ENCODE peak calls at places on chromosome 21, in four cellular contexts. P, U, R and Z are unnamed samples. For H3K4me1, the result is how much of the 10 kb centered on the place peaks cover.

GRCh38 chr21:18222346-18222745 is 22.3 kb upstream of the CHODL start:
- DNase-seq in U (no peak), P (no peak), R (no peak), Z (no peak)

GRCh38 chr21:25949701-25950100 is 214.9 kb downstream of the GABPA start:
- DNase-seq in R (no peak), U (no peak), P (no peak), Z (no peak)

GRCh38 chr21:40215941-40216340 is 348.7 kb downstream of the PCP4 start:
- DNase-seq in U (no peak), R (no peak), P (peak), Z (no peak)

GRCh38 chr21:16198546-16198945 is 468.8 kb downstream of the USP25 start:
- DNase-seq in R (no peak), P (no peak), U (no peak), Z (no peak)

GRCh38 chr21:15126948-15127347 is 62.1 kb upstream of the NRIP1 start:
- DNase-seq in U (no peak), R (no peak), P (no peak), Z (no peak)

GRCh38 chr21:45550552-45551210 is 8.4 kb upstream of the SLC19A1 start:
- DNase-seq in R (peak), P (no peak), U (no peak), Z (peak)

GRCh38 chr21:17461014-17461413 is 51.8 kb upstream of the CXADR start:
- DNase-seq in R (peak), P (peak), U (no peak), Z (peak)

GRCh38 chr21:15895142-15896106 is 165.6 kb downstream of the USP25 start:
- DNase-seq in U (no peak), R (no peak), P (no peak), Z (no peak)

GRCh38 chr21:45623436-45623835 is 20.1 kb upstream of the PCBP3 start:
- DNase-seq in P (no peak), U (no peak), R (no peak), Z (no peak)

GRCh38 chr21:26169061-26169610 is 1.4 kb downstream of the APP start:
- DNase-seq in R (peak), U (peak), P (peak), Z (peak)

GRCh38 chr21:45570826-45571601 is 28.8 kb upstream of the SLC19A1 start:
- DNase-seq in R (no peak), P (no peak), U (peak), Z (peak)

GRCh38 chr21:45620201-45620600 is 23.3 kb upstream of the PCBP3 start:
- DNase-seq in U (no peak), P (no peak), R (no peak), Z (no peak)

GRCh38 chr21:17726047-17726446 is 93.1 kb downstream of the C21orf91 start:
- DNase-seq in U (no peak), R (no peak), P (no peak), Z (no peak)

GRCh38 chr21:45225741-45226327 is 61.9 kb downstream of the POFUT2 start:
- DNase-seq in P (peak), R (no peak), U (no peak), Z (no peak)

GRCh38 chr21:19198801-19199200 is 795.2 kb upstream of the TMPRSS15 start:
- DNase-seq in P (no peak), U (no peak), R (no peak), Z (no peak)

GRCh38 chr21:45012661-45013270 is 61.6 kb upstream of the ADARB1 start:
- DNase-seq in P (no peak), R (no peak), U (no peak), Z (no peak)

GRCh38 chr21:45102391-45102932 is 28.1 kb downstream of the ADARB1 start:
- DNase-seq in U (peak), P (peak), R (peak), Z (peak)

GRCh38 chr21:17988038-17988437 is 168.9 kb upstream of the C21orf91 start:
- DNase-seq in P (no peak), U (no peak), R (no peak), Z (no peak)

GRCh38 chr21:41387042-41387819 is 25.4 kb downstream of the MX2 start:
- DNase-seq in U (no peak), R (no peak), P (no peak), Z (no peak)

GRCh38 chr21:14382486-14382834 is 486 bp downstream of the HSPA13 start:
- DNase-seq in R (no peak), U (no peak), P (no peak), Z (no peak)

GRCh38 chr21:45334134-45334533 is 46.4 kb upstream of the POFUT2 start:
- DNase-seq in R (no peak), U (no peak), P (no peak), Z (peak)

GRCh38 chr21:29547998-29548397 is 249.3 kb downstream of the BACH1 start:
- DNase-seq in P (no peak), R (no peak), U (no peak), Z (no peak)

GRCh38 chr21:44670642-44671432 is 4.1 kb upstream of the KRTAP12-2 start:
- DNase-seq in P (no peak), R (no peak), U (no peak), Z (peak)

GRCh38 chr21:27154451-27155129 is 187.7 kb upstream of the ADAMTS5 start:
- DNase-seq in U (no peak), P (no peak), R (peak), Z (no peak)

GRCh38 chr21:17660862-17661261 is 48.2 kb upstream of the BTG3 start:
- DNase-seq in P (no peak), U (no peak), R (peak), Z (no peak)

GRCh38 chr21:44752701-44753235 is 41.4 kb upstream of the TSPEAR start:
- DNase-seq in U (no peak), R (no peak), P (peak), Z (no peak)

GRCh38 chr21:15022608-15023261 is 42.1 kb downstream of the NRIP1 start:
- DNase-seq in U (no peak), P (no peak), R (no peak), Z (no peak)

GRCh38 chr21:15023782-15024181 is 41.0 kb downstream of the NRIP1 start:
- DNase-seq in U (no peak), P (no peak), R (no peak), Z (no peak)

GRCh38 chr21:15063821-15064575 is 802 bp downstream of the NRIP1 start:
- DNase-seq in R (peak), P (peak), U (peak), Z (peak)

GRCh38 chr21:45622416-45623097 is 21.0 kb upstream of the PCBP3 start:
- DNase-seq in U (no peak), P (no peak), R (no peak), Z (no peak)

GRCh38 chr21:39659070-39659815 is 46.5 kb downstream of the B3GALT5 start:
- DNase-seq in R (no peak), U (no peak), P (no peak), Z (no peak)

GRCh38 chr21:31623664-31624063 is 35.8 kb upstream of the SOD1 start:
- DNase-seq in R (no peak), U (no peak), P (no peak), Z (no peak)
- H3K27ac ChIP-seq in R (no peak), U (no peak), P (no peak), Z (no peak)

DNA sequence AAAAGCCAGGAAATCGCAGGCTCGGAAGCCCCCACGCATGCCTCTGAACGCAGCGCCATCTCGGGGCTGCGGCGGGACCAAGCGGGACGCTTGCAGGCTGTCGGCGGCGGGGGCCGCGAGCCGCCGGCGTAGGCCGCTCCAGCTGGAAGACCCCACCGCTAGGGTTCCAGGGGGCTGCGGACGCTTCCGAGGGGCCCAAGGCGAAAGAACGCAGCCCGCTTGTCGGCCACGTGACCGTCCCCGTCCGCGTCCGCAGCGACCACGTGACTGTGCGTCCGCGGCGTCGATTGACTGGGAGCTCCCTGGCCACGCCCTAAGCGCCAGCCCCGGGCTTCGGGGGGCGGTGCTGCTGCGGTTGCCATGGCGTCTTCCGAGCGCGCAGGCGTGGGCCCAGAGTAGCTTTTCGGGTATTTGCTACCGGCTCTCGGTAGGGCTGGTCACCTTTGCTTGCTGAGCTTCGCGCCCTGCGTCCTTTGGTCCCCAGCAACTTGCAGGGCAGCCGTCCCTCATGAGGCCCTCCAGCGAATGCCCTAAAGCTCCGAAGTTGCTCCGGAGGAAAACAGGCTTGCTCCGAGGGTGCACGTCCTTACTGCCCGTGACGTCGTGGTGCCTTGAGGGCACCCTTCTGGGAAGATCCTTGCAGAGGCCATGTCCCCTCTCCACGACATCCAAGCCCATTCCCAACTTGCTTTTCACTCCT is 197.2 kb downstream of the DYRK1A start:
- DNase-seq in P (peak), R (peak), U (peak), Z (peak)
- TF ChIP-seq POLR2A in P (peak), R (peak), U (no peak), Z (peak)

DNA sequence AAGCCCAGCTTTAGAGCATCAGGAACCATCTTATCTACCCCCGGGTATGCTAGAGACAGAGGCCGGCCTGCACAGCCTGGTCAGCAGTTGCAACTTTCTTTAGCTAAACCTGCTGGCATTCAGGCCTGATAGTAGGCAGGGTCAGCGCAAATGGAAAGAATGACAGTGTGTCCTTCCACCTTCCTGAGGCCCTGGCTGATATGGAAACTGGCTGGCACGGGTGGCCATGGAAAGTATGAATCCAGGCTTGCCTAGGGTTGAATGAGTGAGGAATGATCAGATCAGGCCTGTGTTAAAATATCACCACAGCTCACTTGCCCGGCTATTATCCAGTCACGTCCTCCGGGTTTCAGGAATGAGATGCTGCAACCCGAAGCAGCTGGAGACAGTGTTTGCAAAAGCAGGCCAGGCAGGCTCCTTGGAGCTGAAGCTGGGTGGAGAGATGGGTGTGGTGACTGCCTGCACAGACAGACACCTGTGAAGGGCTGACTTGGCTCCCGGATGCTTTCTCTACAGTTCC is 34.7 kb downstream of the RCAN1 start:
- DNase-seq in R (peak), P (no peak), U (peak), Z (peak)
- H3K4me1 ChIP-seq in R (under half), P (under half), U (under half), Z (under half)

DNA sequence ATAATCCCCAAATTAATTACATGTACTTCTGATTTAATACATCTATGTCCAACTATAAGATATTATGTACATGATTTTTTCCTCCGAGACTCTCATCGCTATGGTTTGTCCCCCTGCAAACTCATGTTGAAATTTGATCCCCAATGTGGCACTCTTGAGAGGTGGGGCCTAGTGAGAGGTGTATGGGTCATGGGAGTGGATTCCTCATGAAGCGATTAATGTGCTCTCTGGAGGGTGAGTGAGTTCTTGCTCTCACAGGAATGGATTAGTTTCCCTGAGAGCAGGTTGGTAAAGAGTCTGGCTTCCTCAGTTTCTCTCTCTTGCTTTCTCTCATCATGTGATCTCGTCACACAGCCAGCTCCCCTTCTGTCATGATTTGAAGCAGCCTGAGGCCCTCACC is 16.1 kb downstream of the HSF2BP start:
- DNase-seq in P (no peak), U (no peak), R (no peak), Z (no peak)
- H3K27ac ChIP-seq in P (no peak), U (no peak), R (no peak), Z (no peak)

GRCh38 chr21:42406201-42406601 is 2.5 kb downstream of the UBASH3A start:
- DNase-seq in R (no peak), U (no peak), P (no peak), Z (no peak)

GRCh38 chr21:42401820-42402251 is 1.9 kb upstream of the UBASH3A start:
- DNase-seq in U (no peak), P (no peak), R (no peak), Z (no peak)

GRCh38 chr21:42405064-42406059 is 1.7 kb downstream of the UBASH3A start:
- DNase-seq in U (no peak), R (no peak), P (no peak), Z (no peak)

GRCh38 chr21:42404534-42404933 is 832 bp downstream of the UBASH3A start:
- DNase-seq in P (no peak), U (no peak), R (no peak), Z (no peak)

DNA sequence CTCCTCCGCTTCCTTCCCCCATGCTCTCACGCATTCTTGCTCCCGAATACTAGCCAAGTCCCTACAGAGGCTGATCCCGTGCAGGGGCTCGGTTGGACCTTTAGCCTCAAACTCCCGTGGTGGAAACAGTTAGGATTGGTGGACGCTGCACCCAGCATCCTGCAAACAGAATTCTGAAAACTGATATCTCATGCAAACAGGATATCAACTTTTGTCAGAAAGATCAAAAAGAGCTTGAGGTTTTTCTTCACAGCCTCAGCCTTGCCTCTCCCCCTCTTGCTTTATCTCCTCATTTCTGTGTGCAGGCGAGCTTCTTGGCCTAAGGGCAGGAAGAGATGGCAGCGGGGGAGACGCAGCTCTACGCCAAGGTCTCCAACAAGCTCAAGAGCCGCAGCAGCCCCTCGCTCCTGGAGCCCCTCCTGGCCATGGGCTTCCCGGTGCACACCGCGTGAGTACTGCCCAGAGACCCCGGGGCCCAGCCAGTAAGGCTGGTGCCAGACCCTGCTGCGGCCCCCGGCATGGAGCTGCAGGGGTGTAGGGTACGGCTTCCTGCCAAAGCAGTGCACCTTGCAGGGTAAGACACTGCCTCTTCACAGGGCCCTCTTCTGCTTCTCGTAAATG is at the start of gene UBASH3A:
- DNase-seq in P (no peak), U (no peak), R (no peak), Z (no peak)
- TF ChIP-seq POLR2A in P (no peak), U (no peak), R (no peak), Z (no peak)

GRCh38 chr21:42653492-42654061 is at the start of gene PDE9A:
- DNase-seq in P (peak), R (peak), U (no peak), Z (peak)

GRCh38 chr21:42654913-42655796 is 1.7 kb downstream of the PDE9A start:
- DNase-seq in U (no peak), P (peak), R (no peak), Z (no peak)

GRCh38 chr21:42655797-42656770 is 2.7 kb downstream of the PDE9A start:
- DNase-seq in P (peak), R (no peak), U (no peak), Z (no peak)

GRCh38 chr21:42652527-42653491 is 612 bp upstream of the PDE9A start:
- DNase-seq in P (peak), R (peak), U (peak), Z (peak)

DNA sequence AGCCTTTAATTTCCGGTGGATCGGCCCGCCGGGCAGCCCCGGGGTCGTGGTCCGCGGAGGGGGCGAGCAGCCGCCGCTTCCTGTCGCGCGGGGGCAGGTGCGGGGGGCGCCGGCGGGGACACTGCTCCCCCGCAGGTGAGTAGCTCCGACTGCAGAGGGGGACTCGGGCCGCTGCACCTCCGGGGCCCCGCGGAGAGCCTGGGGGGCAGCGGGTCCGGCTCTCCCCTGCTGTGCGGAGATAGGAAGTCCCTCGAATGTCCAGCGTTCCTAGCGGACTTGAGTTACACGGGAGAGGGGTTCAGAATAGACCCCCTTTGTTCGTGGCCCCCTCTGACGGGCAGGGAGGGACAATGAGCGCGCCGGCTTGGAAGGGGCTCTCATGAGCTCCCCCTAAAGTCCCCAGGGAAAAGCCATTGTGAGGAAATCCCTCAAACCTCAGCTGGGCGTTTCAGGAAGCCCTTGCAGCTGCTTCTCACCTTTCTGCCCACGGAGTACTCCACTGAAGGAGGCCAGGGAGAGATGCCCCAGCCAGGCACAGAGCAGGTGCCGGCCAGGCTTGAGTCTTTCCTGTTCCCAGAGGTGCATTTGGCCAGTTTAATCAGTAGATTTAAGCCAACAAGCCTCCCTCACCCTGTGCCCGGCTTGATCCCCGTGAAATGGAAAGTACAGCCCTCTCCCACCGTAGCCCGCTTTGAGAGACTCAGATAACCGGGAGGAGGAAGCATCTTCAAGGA is 925 bp downstream of the PDE9A start:
- DNase-seq in P (no peak), R (no peak), U (no peak), Z (no peak)
- H3K4me1 ChIP-seq in P (under half), R (under half), U (under half), Z (under half)

GRCh38 chr21:36210779-36211659 is 54.4 kb downstream of the DOP1B start:
- DNase-seq in U (no peak), R (no peak), P (no peak), Z (no peak)

GRCh38 chr21:36209626-36210171 is 53.1 kb downstream of the DOP1B start:
- DNase-seq in P (peak), R (peak), U (peak), Z (no peak)

GRCh38 chr21:36211660-36212512 is 55.3 kb downstream of the DOP1B start:
- DNase-seq in U (no peak), R (no peak), P (no peak), Z (no peak)

GRCh38 chr21:36208326-36209013 is 51.8 kb downstream of the DOP1B start:
- DNase-seq in U (no peak), P (no peak), R (no peak), Z (no peak)

GRCh38 chr21:36212513-36212780 is 55.8 kb downstream of the DOP1B start:
- DNase-seq in P (no peak), R (no peak), U (no peak), Z (no peak)
- H3K27ac ChIP-seq in P (no peak), R (no peak), U (no peak), Z (no peak)

GRCh38 chr21:33362044-33362555 is 37.3 kb downstream of the IFNAR1 start:
- DNase-seq in R (peak), U (peak), P (peak), Z (peak)
- TF ChIP-seq POLR2A in R (no peak), U (no peak), P (peak), Z (peak)

GRCh38 chr21:37369307-37369854 is 2.8 kb downstream of the DYRK1A start:
- DNase-seq in U (no peak), R (no peak), P (no peak), Z (no peak)

GRCh38 chr21:37368536-37369279 is 2.1 kb downstream of the DYRK1A start:
- DNase-seq in R (no peak), P (no peak), U (no peak), Z (peak)

GRCh38 chr21:37370152-37371040 is 3.8 kb downstream of the DYRK1A start:
- DNase-seq in U (no peak), P (no peak), R (no peak), Z (no peak)

GRCh38 chr21:37372127-37372731 is 5.7 kb downstream of the DYRK1A start:
- DNase-seq in R (no peak), P (no peak), U (no peak), Z (no peak)

GRCh38 chr21:37371041-37371397 is 4.4 kb downstream of the DYRK1A start:
- DNase-seq in R (no peak), P (no peak), U (no peak), Z (no peak)
- H3K4me1 ChIP-seq in R (half or more), P (under half), U (half or more), Z (half or more)

GRCh38 chr21:46661627-46662366 is 26.3 kb downstream of the PRMT2 start:
- DNase-seq in U (no peak), P (no peak), R (no peak), Z (no peak)
- H3K27ac ChIP-seq in U (peak), P (no peak), R (no peak), Z (no peak)